ENCODE peak calls at places on chromosomes 7 and 10, in ten cellular contexts. One of them, this sample, is unnamed.

GRCh38 chr7:157499121-157499834 is 162.5 kb downstream of the DNAJB6 start:
- DNase-seq in A549: no peak
- DNase-seq in lower leg skin: peak
- DNase-seq in bronchial epithelial cell: no peak
- DNase-seq in Panc1: no peak
- DNase-seq in GM12865: no peak
- DNase-seq in sigmoid colon: peak
- DNase-seq in cardiac fibroblast: no peak
- DNase-seq in BJ: no peak
- DNase-seq in GM23338: no peak
- DNase-seq in this sample: no peak

GRCh38 chr7:106947244-106947728 is 82.2 kb downstream of the PIK3CG start:
- DNase-seq in bronchial epithelial cell: peak
- DNase-seq in GM23338: peak
- DNase-seq in GM12865: peak
- DNase-seq in Panc1: peak
- DNase-seq in A549: peak
- DNase-seq in cardiac fibroblast: peak
- DNase-seq in sigmoid colon: no peak
- DNase-seq in BJ: peak
- DNase-seq in lower leg skin: no peak
- DNase-seq in this sample: peak

GRCh38 chr10:25631471-25631870 is 302.6 kb upstream of the MYO3A start:
- DNase-seq in bronchial epithelial cell: no peak
- DNase-seq in sigmoid colon: no peak
- DNase-seq in A549: no peak
- DNase-seq in GM12865: no peak
- DNase-seq in BJ: no peak
- DNase-seq in Panc1: no peak
- DNase-seq in cardiac fibroblast: peak
- DNase-seq in GM23338: no peak
- DNase-seq in lower leg skin: no peak
- DNase-seq in this sample: no peak

GRCh38 chr10:46556515-46557318 is at the start of gene GPRIN2:
- DNase-seq in lower leg skin: peak
- DNase-seq in GM12865: no peak
- DNase-seq in bronchial epithelial cell: no peak
- DNase-seq in Panc1: no peak
- DNase-seq in A549: no peak
- DNase-seq in cardiac fibroblast: no peak
- DNase-seq in GM23338: peak
- DNase-seq in BJ: no peak
- DNase-seq in sigmoid colon: peak
- DNase-seq in this sample: no peak

GRCh38 chr10:65950075-65950474 is 975.8 kb upstream of the LRRTM3 start:
- DNase-seq in lower leg skin: no peak
- DNase-seq in A549: peak
- DNase-seq in GM12865: no peak
- DNase-seq in BJ: no peak
- DNase-seq in cardiac fibroblast: no peak
- DNase-seq in Panc1: peak
- DNase-seq in bronchial epithelial cell: peak
- DNase-seq in GM23338: no peak
- DNase-seq in sigmoid colon: no peak
- DNase-seq in this sample: peak

GRCh38 chr10:7610017-7610416 is 56.7 kb downstream of the ITIH5 start:
- DNase-seq in GM23338: no peak
- DNase-seq in A549: no peak
- DNase-seq in BJ: no peak
- DNase-seq in bronchial epithelial cell: no peak
- DNase-seq in lower leg skin: no peak
- DNase-seq in Panc1: no peak
- DNase-seq in sigmoid colon: no peak
- DNase-seq in cardiac fibroblast: no peak
- DNase-seq in GM12865: no peak
- DNase-seq in this sample: no peak

GRCh38 chr7:30877010-30877740 is 34.5 kb upstream of the AQP1 start:
- DNase-seq in GM12865: no peak
- DNase-seq in cardiac fibroblast: no peak
- DNase-seq in Panc1: no peak
- DNase-seq in A549: no peak
- DNase-seq in lower leg skin: no peak
- DNase-seq in GM23338: peak
- DNase-seq in BJ: no peak
- DNase-seq in sigmoid colon: no peak
- DNase-seq in bronchial epithelial cell: no peak
- DNase-seq in this sample: no peak

GRCh38 chr10:29692121-29692539 is 57.4 kb upstream of the SVIL start:
- DNase-seq in A549: no peak
- DNase-seq in lower leg skin: no peak
- DNase-seq in GM23338: peak
- DNase-seq in cardiac fibroblast: no peak
- DNase-seq in Panc1: peak
- DNase-seq in GM12865: no peak
- DNase-seq in sigmoid colon: no peak
- DNase-seq in BJ: no peak
- DNase-seq in bronchial epithelial cell: peak
- DNase-seq in this sample: peak

GRCh38 chr7:36862685-36863375 is 138.5 kb upstream of the AOAH start:
- DNase-seq in GM23338: no peak
- DNase-seq in bronchial epithelial cell: no peak
- DNase-seq in BJ: no peak
- DNase-seq in GM12865: no peak
- DNase-seq in lower leg skin: no peak
- DNase-seq in sigmoid colon: no peak
- DNase-seq in cardiac fibroblast: no peak
- DNase-seq in Panc1: no peak
- DNase-seq in A549: no peak
- DNase-seq in this sample: no peak

GRCh38 chr7:122975341-122975740 is 20.2 kb downstream of the TAS2R16 start:
- DNase-seq in GM12865: no peak
- DNase-seq in cardiac fibroblast: peak
- DNase-seq in sigmoid colon: no peak
- DNase-seq in bronchial epithelial cell: peak
- DNase-seq in BJ: no peak
- DNase-seq in GM23338: no peak
- DNase-seq in A549: no peak
- DNase-seq in Panc1: no peak
- DNase-seq in lower leg skin: no peak
- DNase-seq in this sample: peak

GRCh38 chr7:30894866-30895408 is 16.7 kb upstream of the AQP1 start:
- DNase-seq in sigmoid colon: no peak
- DNase-seq in cardiac fibroblast: no peak
- DNase-seq in lower leg skin: no peak
- DNase-seq in GM12865: no peak
- DNase-seq in bronchial epithelial cell: no peak
- DNase-seq in BJ: no peak
- DNase-seq in Panc1: no peak
- DNase-seq in GM23338: peak
- DNase-seq in A549: no peak
- DNase-seq in this sample: no peak

GRCh38 chr7:131365876-131366275 is 38.2 kb downstream of the MKLN1 start:
- DNase-seq in sigmoid colon: no peak
- DNase-seq in GM23338: no peak
- DNase-seq in Panc1: no peak
- DNase-seq in BJ: peak
- DNase-seq in lower leg skin: no peak
- DNase-seq in A549: no peak
- DNase-seq in bronchial epithelial cell: peak
- DNase-seq in GM12865: no peak
- DNase-seq in cardiac fibroblast: peak
- DNase-seq in this sample: peak

GRCh38 chr10:114624422-114624821 is 33.7 kb downstream of the ABLIM1 start:
- DNase-seq in GM23338: no peak
- DNase-seq in bronchial epithelial cell: no peak
- DNase-seq in GM12865: no peak
- DNase-seq in cardiac fibroblast: no peak
- DNase-seq in BJ: no peak
- DNase-seq in A549: no peak
- DNase-seq in sigmoid colon: no peak
- DNase-seq in Panc1: no peak
- DNase-seq in lower leg skin: no peak
- DNase-seq in this sample: no peak

GRCh38 chr10:53135213-53135896 is 362.8 kb upstream of the MBL2 start:
- DNase-seq in cardiac fibroblast: no peak
- DNase-seq in BJ: no peak
- DNase-seq in GM12865: no peak
- DNase-seq in bronchial epithelial cell: no peak
- DNase-seq in GM23338: no peak
- DNase-seq in sigmoid colon: no peak
- DNase-seq in A549: no peak
- DNase-seq in Panc1: no peak
- DNase-seq in lower leg skin: no peak
- DNase-seq in this sample: no peak

GRCh38 chr10:93599778-93600177 is 1.3 kb downstream of the RBP4 start:
- DNase-seq in cardiac fibroblast: no peak
- DNase-seq in GM12865: no peak
- DNase-seq in sigmoid colon: no peak
- DNase-seq in GM23338: no peak
- DNase-seq in bronchial epithelial cell: no peak
- DNase-seq in Panc1: no peak
- DNase-seq in BJ: no peak
- DNase-seq in lower leg skin: peak
- DNase-seq in A549: no peak
- DNase-seq in this sample: no peak
- TF ChIP-seq CTCF in cardiac fibroblast: no peak
- TF ChIP-seq CTCF in GM12865: no peak
- TF ChIP-seq CTCF in sigmoid colon: no peak
- TF ChIP-seq CTCF in GM23338: no peak
- TF ChIP-seq CTCF in bronchial epithelial cell: no peak
- TF ChIP-seq CTCF in Panc1: no peak
- TF ChIP-seq CTCF in BJ: no peak
- TF ChIP-seq CTCF in lower leg skin: no peak
- TF ChIP-seq CTCF in A549: no peak
- TF ChIP-seq CTCF in this sample: no peak

GRCh38 chr10:133266056-133266795 is 10.4 kb downstream of the ADAM8 start:
- DNase-seq in Panc1: no peak
- DNase-seq in GM23338: no peak
- DNase-seq in bronchial epithelial cell: no peak
- DNase-seq in cardiac fibroblast: no peak
- DNase-seq in A549: no peak
- DNase-seq in lower leg skin: no peak
- DNase-seq in sigmoid colon: no peak
- DNase-seq in GM12865: no peak
- DNase-seq in BJ: no peak
- DNase-seq in this sample: no peak
- TF ChIP-seq CTCF in Panc1: no peak
- TF ChIP-seq CTCF in GM23338: no peak
- TF ChIP-seq CTCF in bronchial epithelial cell: no peak
- TF ChIP-seq CTCF in cardiac fibroblast: no peak
- TF ChIP-seq CTCF in A549: no peak
- TF ChIP-seq CTCF in lower leg skin: no peak
- TF ChIP-seq CTCF in sigmoid colon: no peak
- TF ChIP-seq CTCF in GM12865: no peak
- TF ChIP-seq CTCF in BJ: no peak
- TF ChIP-seq CTCF in this sample: no peak

DNA sequence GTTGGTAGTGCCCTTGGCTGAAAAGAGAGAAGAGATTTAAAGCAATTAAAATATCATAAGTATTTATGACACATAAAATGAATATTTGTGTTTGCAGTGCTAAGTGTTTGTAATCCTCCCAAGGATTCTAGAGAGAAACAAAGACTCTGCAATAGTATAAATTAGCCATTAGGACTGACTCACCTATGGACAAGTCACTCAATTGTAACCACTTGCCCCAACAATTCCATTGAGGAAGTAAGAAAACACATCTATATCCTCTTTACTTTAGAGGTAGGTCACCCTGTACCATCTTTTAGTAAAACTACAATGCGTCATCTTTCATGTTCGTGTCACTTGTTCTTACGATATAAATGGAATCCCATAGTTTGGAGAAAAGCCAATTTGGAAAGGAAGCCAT is 85.7 kb upstream of the INHBA start:
- DNase-seq in sigmoid colon: no peak
- DNase-seq in BJ: no peak
- DNase-seq in GM23338: no peak
- DNase-seq in Panc1: no peak
- DNase-seq in bronchial epithelial cell: peak
- DNase-seq in A549: no peak
- DNase-seq in GM12865: no peak
- DNase-seq in cardiac fibroblast: no peak
- DNase-seq in lower leg skin: no peak
- DNase-seq in this sample: no peak
- TF ChIP-seq CTCF in sigmoid colon: no peak
- TF ChIP-seq CTCF in BJ: no peak
- TF ChIP-seq CTCF in GM23338: no peak
- TF ChIP-seq CTCF in Panc1: no peak
- TF ChIP-seq CTCF in bronchial epithelial cell: no peak
- TF ChIP-seq CTCF in A549: no peak
- TF ChIP-seq CTCF in GM12865: no peak
- TF ChIP-seq CTCF in cardiac fibroblast: no peak
- TF ChIP-seq CTCF in lower leg skin: no peak
- TF ChIP-seq CTCF in this sample: no peak

GRCh38 chr7:66950311-66950710 is 29.3 kb downstream of the TMEM248 start:
- DNase-seq in BJ: no peak
- DNase-seq in cardiac fibroblast: no peak
- DNase-seq in GM12865: no peak
- DNase-seq in sigmoid colon: no peak
- DNase-seq in GM23338: no peak
- DNase-seq in A549: no peak
- DNase-seq in Panc1: no peak
- DNase-seq in bronchial epithelial cell: no peak
- DNase-seq in lower leg skin: no peak
- DNase-seq in this sample: no peak

GRCh38 chr7:66948480-66949109 is 27.6 kb downstream of the TMEM248 start:
- DNase-seq in GM23338: no peak
- DNase-seq in lower leg skin: no peak
- DNase-seq in A549: no peak
- DNase-seq in BJ: no peak
- DNase-seq in sigmoid colon: no peak
- DNase-seq in GM12865: no peak
- DNase-seq in cardiac fibroblast: no peak
- DNase-seq in bronchial epithelial cell: no peak
- DNase-seq in Panc1: no peak
- DNase-seq in this sample: no peak

GRCh38 chr7:66952343-66953043 is 31.5 kb downstream of the TMEM248 start:
- DNase-seq in BJ: no peak
- DNase-seq in sigmoid colon: no peak
- DNase-seq in GM23338: no peak
- DNase-seq in GM12865: no peak
- DNase-seq in bronchial epithelial cell: peak
- DNase-seq in cardiac fibroblast: peak
- DNase-seq in Panc1: peak
- DNase-seq in lower leg skin: no peak
- DNase-seq in A549: peak
- DNase-seq in this sample: peak

GRCh38 chr7:66953044-66953427 is 32.0 kb downstream of the TMEM248 start:
- DNase-seq in A549: no peak
- DNase-seq in BJ: no peak
- DNase-seq in Panc1: no peak
- DNase-seq in GM12865: no peak
- DNase-seq in sigmoid colon: no peak
- DNase-seq in bronchial epithelial cell: no peak
- DNase-seq in cardiac fibroblast: no peak
- DNase-seq in GM23338: no peak
- DNase-seq in lower leg skin: no peak
- DNase-seq in this sample: no peak

DNA sequence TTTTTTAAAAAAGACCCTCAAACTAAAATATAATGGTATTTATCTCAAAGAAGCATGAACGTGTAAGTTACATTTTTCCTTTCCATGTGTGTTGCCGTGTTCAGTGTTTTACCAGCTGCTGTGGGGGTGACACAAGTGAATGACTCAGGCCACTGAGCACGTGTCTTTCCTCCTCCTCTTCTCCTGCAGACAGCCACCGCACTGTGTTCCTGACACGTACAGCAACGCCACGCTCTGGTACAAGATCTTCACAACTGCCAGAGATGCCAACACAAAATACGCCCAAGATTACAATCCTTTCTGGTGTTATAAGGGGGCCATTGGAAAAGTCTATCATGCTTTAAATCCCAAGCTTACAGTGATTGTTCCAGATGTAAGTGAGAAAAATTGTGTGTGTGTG is 29.7 kb downstream of the TMEM248 start:
- DNase-seq in Panc1: no peak
- DNase-seq in BJ: no peak
- DNase-seq in lower leg skin: no peak
- DNase-seq in GM12865: no peak
- DNase-seq in A549: no peak
- DNase-seq in cardiac fibroblast: no peak
- DNase-seq in sigmoid colon: no peak
- DNase-seq in bronchial epithelial cell: no peak
- DNase-seq in GM23338: no peak
- DNase-seq in this sample: peak
- TF ChIP-seq CTCF in Panc1: no peak
- TF ChIP-seq CTCF in BJ: no peak
- TF ChIP-seq CTCF in lower leg skin: no peak
- TF ChIP-seq CTCF in GM12865: no peak
- TF ChIP-seq CTCF in A549: no peak
- TF ChIP-seq CTCF in cardiac fibroblast: no peak
- TF ChIP-seq CTCF in sigmoid colon: no peak
- TF ChIP-seq CTCF in bronchial epithelial cell: no peak
- TF ChIP-seq CTCF in GM23338: no peak
- TF ChIP-seq CTCF in this sample: no peak

This sample was measured in astrocyte of the spinal cord.